ENCODE peak calls at places on chromosomes 7 and 10, in four cellular contexts. K is right cardiac atrium, D is HL-60, I is GM23338. C is an unnamed sample.

GRCh38 chr10:60314306-60314940 is 75.3 kb downstream of the ANK3 start:
- DNase-seq in K (no peak), D (no peak), I (no peak), C (no peak)

GRCh38 chr10:76723781-76724336 is 913.7 kb downstream of the KCNMA1 start:
- DNase-seq in K (no peak), D (no peak), I (peak), C (no peak)

GRCh38 chr10:693506-693905 is 4.0 kb upstream of the DIP2C start:
- DNase-seq in K (no peak), D (no peak), I (no peak), C (no peak)

GRCh38 chr7:125670926-125671572 is 741.4 kb upstream of the POT1 start:
- DNase-seq in K (no peak), D (no peak), I (peak), C (no peak)

GRCh38 chr7:99768471-99768870 is 15.5 kb downstream of the CYP3A4 start:
- DNase-seq in K (no peak), D (no peak), I (no peak), C (no peak)

GRCh38 chr10:63558132-63558784 is 37.1 kb downstream of the REEP3 start:
- DNase-seq in K (no peak), D (no peak), I (no peak), C (no peak)

GRCh38 chr10:3757638-3758490 is 27.1 kb downstream of the KLF6 start:
- DNase-seq in K (no peak), D (no peak), I (no peak), C (no peak)

GRCh38 chr7:100763556-100764140 is 30.3 kb downstream of the ZAN start:
- DNase-seq in K (no peak), D (no peak), I (no peak), C (no peak)

GRCh38 chr10:102602272-102603045 is 41.8 kb upstream of the TRIM8 start:
- DNase-seq in K (peak), D (no peak), I (no peak), C (no peak)

GRCh38 chr7:18866359-18867036 is 250.9 kb downstream of the TWIST1 start:
- DNase-seq in K (peak), D (no peak), I (no peak), C (peak)

GRCh38 chr10:43402880-43403452 is 6.0 kb downstream of the HNRNPF start:
- DNase-seq in K (no peak), D (no peak), I (no peak), C (no peak)
- H3K4me3 ChIP-seq in K (no peak), D (no peak), I (peak), C (no peak)

DNA sequence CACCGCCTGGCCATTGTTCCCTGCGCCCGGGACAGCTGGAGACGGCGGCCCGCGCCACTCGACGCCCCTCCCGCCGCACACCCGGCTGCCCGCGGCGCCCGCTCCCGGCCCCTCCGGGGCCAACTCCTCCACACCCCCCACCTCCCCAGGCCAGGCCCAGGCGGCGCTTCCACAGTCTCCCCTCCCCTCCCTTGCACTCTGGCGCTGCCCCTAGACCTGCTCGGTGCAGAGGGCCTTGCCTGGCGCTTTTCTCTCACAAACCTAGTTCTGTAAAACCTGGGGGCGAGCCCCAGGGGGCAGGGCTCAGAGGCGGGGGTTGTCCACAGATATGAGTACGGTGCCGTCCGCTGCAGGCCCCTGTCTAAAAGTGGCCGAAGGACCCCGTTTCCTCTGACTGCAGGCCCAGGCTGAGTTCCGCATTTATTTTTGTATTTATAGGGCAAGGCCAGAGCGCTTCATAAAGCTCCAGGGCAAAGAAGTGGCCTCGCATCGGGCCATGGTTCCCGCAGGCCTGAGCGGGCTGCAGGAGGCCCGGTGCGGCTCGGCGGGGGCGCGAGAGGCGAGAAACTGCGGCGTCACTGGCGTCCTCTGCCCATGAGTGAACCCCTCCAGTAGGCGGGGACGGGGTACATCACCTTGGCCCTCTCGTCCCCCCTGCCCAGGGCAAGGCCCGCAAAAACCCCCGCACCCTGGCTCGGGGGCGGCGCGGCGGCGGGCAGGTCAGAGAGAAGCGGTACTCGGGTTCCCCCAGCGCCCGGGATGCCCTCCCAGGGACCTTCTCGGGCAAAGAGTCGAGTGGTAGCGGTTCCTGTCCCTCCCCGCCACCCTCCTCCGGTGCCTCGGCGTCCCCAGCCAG is 355.6 kb downstream of the DNAJB6 start:
- DNase-seq in K (no peak), D (no peak), I (no peak), C (no peak)
- H3K4me3 ChIP-seq in K (no peak), D (no peak), I (peak), C (no peak)

GRCh38 chr10:80474597-80474910 is 20.4 kb downstream of the TSPAN14 start:
- DNase-seq in K (no peak), D (no peak), I (no peak), C (no peak)

GRCh38 chr10:80480852-80481251 is 26.7 kb downstream of the TSPAN14 start:
- DNase-seq in K (no peak), D (no peak), I (no peak), C (no peak)

GRCh38 chr10:80473692-80474596 is 19.8 kb downstream of the TSPAN14 start:
- DNase-seq in K (no peak), D (no peak), I (no peak), C (no peak)

GRCh38 chr10:80474920-80475319 is 20.8 kb downstream of the TSPAN14 start:
- DNase-seq in K (no peak), D (no peak), I (no peak), C (no peak)

DNA sequence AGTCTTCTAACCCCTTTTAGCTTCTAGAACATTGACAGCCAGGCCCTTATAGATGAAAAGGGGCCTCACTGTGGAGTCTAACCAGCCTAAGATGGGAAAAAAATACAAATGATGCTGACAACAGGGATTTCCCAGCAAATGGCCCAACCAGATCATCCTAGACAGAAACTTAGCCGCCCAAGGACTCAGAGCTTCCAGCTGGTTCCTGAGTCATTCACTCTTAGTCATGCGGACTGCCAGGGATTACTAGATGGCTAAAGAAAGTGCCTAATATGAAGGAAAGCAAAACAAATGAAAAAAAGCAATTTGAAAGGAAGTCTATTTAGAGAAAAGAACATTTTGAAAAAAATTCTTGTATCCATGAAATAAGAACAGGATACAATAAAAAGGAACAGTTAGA is 23.7 kb downstream of the TSPAN14 start:
- DNase-seq in K (no peak), D (no peak), I (no peak), C (peak)
- H3K4me3 ChIP-seq in K (no peak), D (no peak), I (no peak), C (no peak)

GRCh38 chr10:5547934-5548660 is 23.3 kb downstream of the CALML3 start:
- DNase-seq in K (no peak), D (no peak), I (no peak), C (no peak)
- H3K4me3 ChIP-seq in K (peak), D (no peak), I (no peak), C (no peak)

GRCh38 chr7:151001546-151001945 is 10.7 kb downstream of the NOS3 start:
- DNase-seq in K (no peak), D (no peak), I (no peak), C (no peak)
- H3K4me3 ChIP-seq in K (no peak), D (no peak), I (no peak), C (no peak)

C was measured in skeletal muscle cell.